ENCODE peak calls at places on chromosomes 1 and 21, in five cellular contexts. O, J, D, N and C are unnamed samples.

GRCh38 chr1:68028566-68028965 is 21.9 kb downstream of the DIRAS3 start:
- DNase-seq in J (no peak), D (no peak), N (no peak), O (no peak), C (no peak)

GRCh38 chr1:205661429-205662134 is 18.7 kb downstream of the SLC45A3 start:
- DNase-seq in D (no peak), J (no peak), N (no peak), O (no peak), C (no peak)

GRCh38 chr1:100757946-100758345 is 38.4 kb downstream of the VCAM1 start:
- DNase-seq in N (no peak), D (no peak), O (no peak), J (no peak), C (no peak)

GRCh38 chr1:69568435-69569280 is 936 bp downstream of the LRRC7 start:
- DNase-seq in J (no peak), N (no peak), D (peak), O (no peak), C (no peak)

GRCh38 chr1:63920154-63921117 is 146.6 kb downstream of the ROR1 start:
- DNase-seq in D (no peak), N (no peak), O (no peak), J (peak), C (no peak)

GRCh38 chr1:182164273-182164672 is 102.8 kb upstream of the ZNF648 start:
- DNase-seq in D (no peak), J (no peak), N (no peak), O (no peak), C (no peak)

GRCh38 chr1:88961081-88961480 is 31.3 kb downstream of the KYAT3 start:
- DNase-seq in J (no peak), D (no peak), N (no peak), O (no peak), C (no peak)

GRCh38 chr1:8370928-8371327 is 53.0 kb downstream of the SLC45A1 start:
- DNase-seq in O (no peak), N (no peak), J (no peak), D (no peak), C (no peak)

GRCh38 chr21:33492571-33492970 is 1.1 kb upstream of the DNAJC28 start:
- DNase-seq in J (peak), N (no peak), D (no peak), O (no peak), C (no peak)

GRCh38 chr1:104265163-104265562 is 515.5 kb downstream of the AMY1C start:
- DNase-seq in D (no peak), N (no peak), J (no peak), O (no peak), C (no peak)